ENCODE peak calls at places on chromosomes 3 and 15, in ten cellular contexts. D, E, P, X, W, R, F, S, V and Y are unnamed samples.

GRCh38 chr3:186247821-186248814 is 113.9 kb downstream of the DGKG start:
- DNase-seq in D (no peak), E (no peak), P (no peak), X (no peak), W (no peak), R (no peak), F (no peak), S (no peak), V (no peak), Y (no peak)

GRCh38 chr15:57476533-57476975 is 100.2 kb downstream of the CGNL1 start:
- DNase-seq in D (peak; percentile 31), E (no peak), P (no peak), X (no peak), W (no peak), R (no peak), F (no peak), S (peak; percentile 59), V (no peak), Y (no peak)

GRCh38 chr3:131216801-131217200 is 164.8 kb upstream of the NUDT16 start:
- DNase-seq in D (no peak), E (no peak), P (peak; percentile 95), X (no peak), W (no peak), R (no peak), F (peak; percentile 21), S (peak; percentile 35), V (no peak), Y (no peak)

GRCh38 chr3:182238141-182238540 is 526.4 kb downstream of the SOX2 start:
- DNase-seq in D (no peak), E (no peak), P (no peak), X (peak; percentile 55), W (no peak), R (no peak), F (no peak), S (no peak), V (no peak), Y (no peak)

GRCh38 chr3:187833799-187834578 is 88.7 kb upstream of the BCL6 start:
- DNase-seq in D (no peak), E (no peak), P (no peak), X (no peak), W (no peak), R (no peak), F (no peak), S (no peak), V (no peak), Y (no peak)

GRCh38 chr3:127671523-127672428 is 976 bp upstream of the ABTB1 start:
- DNase-seq in D (no peak), E (peak; percentile 24), P (no peak), X (peak; percentile 78), W (no peak), R (no peak), F (peak; percentile 43), S (no peak), V (no peak), Y (peak; percentile 45)

GRCh38 chr3:126465928-126466564 is 9.6 kb downstream of the ZXDC start:
- DNase-seq in D (no peak), E (no peak), P (no peak), X (peak; percentile 87), W (no peak), R (no peak), F (no peak), S (no peak), V (no peak), Y (no peak)

GRCh38 chr3:73255609-73256029 is 194.2 kb downstream of the EBLN2 start:
- DNase-seq in D (peak; percentile 77), E (no peak), P (no peak), X (no peak), W (no peak), R (no peak), F (no peak), S (no peak), V (no peak), Y (no peak)

GRCh38 chr3:47057212-47057671 is 77.8 kb downstream of the NBEAL2 start:
- DNase-seq in D (peak; percentile 24), E (peak; percentile 46), P (no peak), X (no peak), W (peak; percentile 30), R (peak; percentile 13), F (no peak), S (no peak), V (no peak), Y (no peak)

GRCh38 chr3:24255414-24255813 is 239.2 kb downstream of the THRB start:
- DNase-seq in D (no peak), E (no peak), P (no peak), X (no peak), W (no peak), R (no peak), F (no peak), S (no peak), V (no peak), Y (no peak)

GRCh38 chr3:126519506-126520455 is 2.2 kb upstream of the UROC1 start:
- DNase-seq in D (no peak), E (no peak), P (no peak), X (peak; percentile 46), W (no peak), R (no peak), F (no peak), S (no peak), V (no peak), Y (no peak)

GRCh38 chr15:70451861-70452653 is 311.3 kb downstream of the UACA start:
- DNase-seq in D (no peak), E (peak; percentile 16), P (no peak), X (peak; percentile 82), W (no peak), R (peak; percentile 24), F (no peak), S (no peak), V (no peak), Y (no peak)

GRCh38 chr3:196159952-196160804 is 51.0 kb downstream of the ZDHHC19 start:
- DNase-seq in D (peak; percentile 58), E (peak; percentile 21), P (peak; percentile 23), X (peak; percentile 77), W (no peak), R (no peak), F (no peak), S (no peak), V (peak; percentile 17), Y (no peak)

GRCh38 chr3:182487048-182487447 is 306.3 kb upstream of the ATP11B start:
- DNase-seq in D (no peak), E (no peak), P (no peak), X (no peak), W (no peak), R (no peak), F (no peak), S (no peak), V (no peak), Y (no peak)

GRCh38 chr15:68372291-68372811 is 59.6 kb downstream of the ITGA11 start:
- DNase-seq in D (no peak), E (no peak), P (no peak), X (no peak), W (no peak), R (no peak), F (no peak), S (no peak), V (no peak), Y (no peak)

GRCh38 chr3:154040283-154040682 is 80.9 kb upstream of the ARHGEF26 start:
- DNase-seq in D (no peak), E (no peak), P (no peak), X (no peak), W (no peak), R (no peak), F (no peak), S (no peak), V (no peak), Y (no peak)

GRCh38 chr3:188830955-188831354 is 340.8 kb upstream of the TPRG1 start:
- DNase-seq in D (no peak), E (no peak), P (no peak), X (no peak), W (no peak), R (no peak), F (no peak), S (no peak), V (no peak), Y (no peak)

GRCh38 chr3:134423153-134423552 is 48.9 kb upstream of the AMOTL2 start:
- DNase-seq in D (no peak), E (no peak), P (no peak), X (no peak), W (no peak), R (no peak), F (no peak), S (no peak), V (no peak), Y (no peak)

GRCh38 chr15:39320886-39321285 is 260.0 kb upstream of the THBS1 start:
- DNase-seq in D (no peak), E (no peak), P (no peak), X (no peak), W (no peak), R (no peak), F (no peak), S (no peak), V (no peak), Y (no peak)

GRCh38 chr3:169522595-169523529 is 140.7 kb downstream of the MECOM start:
- DNase-seq in D (no peak), E (no peak), P (no peak), X (no peak), W (no peak), R (no peak), F (no peak), S (no peak), V (no peak), Y (no peak)

GRCh38 chr3:152922554-152922953 is 87.6 kb downstream of the P2RY1 start:
- DNase-seq in D (no peak), E (no peak), P (no peak), X (no peak), W (no peak), R (no peak), F (no peak), S (no peak), V (no peak), Y (no peak)

GRCh38 chr3:124299831-124300230 is 307.9 kb upstream of the ROPN1 start:
- DNase-seq in D (no peak), E (no peak), P (no peak), X (no peak), W (no peak), R (no peak), F (no peak), S (no peak), V (no peak), Y (no peak)

GRCh38 chr3:139654637-139655365 is 23.0 kb downstream of the NMNAT3 start:
- DNase-seq in D (no peak), E (no peak), P (no peak), X (no peak), W (no peak), R (no peak), F (no peak), S (no peak), V (no peak), Y (no peak)

GRCh38 chr15:85750807-85751730 is 43.7 kb downstream of the KLHL25 start:
- DNase-seq in D (no peak), E (peak; percentile 27), P (no peak), X (peak; percentile 70), W (no peak), R (no peak), F (no peak), S (no peak), V (no peak), Y (no peak)

GRCh38 chr15:59678620-59679019 is 10.5 kb downstream of the BNIP2 start:
- DNase-seq in D (no peak), E (no peak), P (no peak), X (no peak), W (no peak), R (no peak), F (no peak), S (no peak), V (no peak), Y (no peak)

GRCh38 chr3:62374375-62374876 is 1.1 kb upstream of the FEZF2 start:
- DNase-seq in D (no peak), E (no peak), P (no peak), X (peak; percentile 62), W (no peak), R (no peak), F (no peak), S (no peak), V (no peak), Y (no peak)

GRCh38 chr3:194472290-194472920 is 14.4 kb downstream of the ATP13A3 start:
- DNase-seq in D (no peak), E (peak; percentile 26), P (peak; percentile 56), X (no peak), W (no peak), R (no peak), F (no peak), S (no peak), V (no peak), Y (no peak)

GRCh38 chr15:89139613-89140499 is 51.6 kb downstream of the ABHD2 start:
- DNase-seq in D (no peak), E (no peak), P (no peak), X (no peak), W (no peak), R (no peak), F (no peak), S (no peak), V (no peak), Y (no peak)